ENCODE peak calls at places on chromosomes 7 and 10, in four cellular contexts. D is germinal center, W is bronchial epithelial cell, B is Right ventricle myocardium inferior. M is an unnamed sample.

GRCh38 chr7:37759519-37759918 is 76.0 kb downstream of the GPR141 start:
- DNase-seq in D (no peak), W (no peak), B (no peak), M (no peak)

GRCh38 chr10:117439243-117439912 is 64.1 kb upstream of the PDZD8 start:
- DNase-seq in D (no peak), W (peak), B (no peak), M (no peak)

GRCh38 chr7:78134256-78134655 is 335.7 kb downstream of the PHTF2 start:
- DNase-seq in D (peak), W (peak), B (no peak), M (peak)

GRCh38 chr7:64618785-64619456 is 47.0 kb upstream of the ZNF107 start:
- DNase-seq in D (no peak), W (peak), B (no peak), M (no peak)

GRCh38 chr10:6770846-6771245 is 190.8 kb upstream of the PRKCQ start:
- DNase-seq in D (no peak), W (no peak), B (no peak), M (no peak)

GRCh38 chr7:109751241-109751640 is 1181.6 kb downstream of the DNAJB9 start:
- DNase-seq in D (no peak), W (peak), B (no peak), M (no peak)

GRCh38 chr10:34320265-34320664 is 494.8 kb downstream of the PARD3 start:
- DNase-seq in D (no peak), W (no peak), B (no peak), M (no peak)

GRCh38 chr7:136741941-136742340 is 126.5 kb upstream of the CHRM2 start:
- DNase-seq in D (no peak), W (peak), B (no peak), M (no peak)

GRCh38 chr10:119026301-119027110 is 3.0 kb upstream of the NANOS1 start:
- DNase-seq in D (no peak), W (no peak), B (no peak), M (no peak)

GRCh38 chr7:16055263-16055976 is 365.9 kb downstream of the CRPPA start:
- DNase-seq in D (no peak), W (no peak), B (no peak), M (no peak)

GRCh38 chr10:69494626-69495558 is 43.6 kb downstream of the TSPAN15 start:
- DNase-seq in D (no peak), W (no peak), B (no peak), M (no peak)

GRCh38 chr7:52863667-52864066 is 171.8 kb upstream of the POM121L12 start:
- DNase-seq in D (no peak), W (no peak), B (no peak), M (no peak)

GRCh38 chr7:135281363-135281949 is 47.8 kb downstream of the STRA8 start:
- DNase-seq in D (peak), W (peak), B (no peak), M (peak)

GRCh38 chr7:101902680-101903504 is 85.5 kb downstream of the CUX1 start:
- DNase-seq in D (no peak), W (no peak), B (no peak), M (no peak)

GRCh38 chr10:75410135-75410787 is 8.7 kb upstream of the ZNF503 start:
- DNase-seq in D (no peak), W (peak), B (no peak), M (no peak)

GRCh38 chr7:44291066-44291732 is 34.2 kb downstream of the CAMK2B start:
- DNase-seq in D (no peak), W (no peak), B (peak), M (no peak)

GRCh38 chr10:132521041-132521465 is 16.5 kb upstream of the INPP5A start:
- DNase-seq in D (no peak), W (no peak), B (no peak), M (no peak)

GRCh38 chr7:66778201-66778600 is 37.7 kb downstream of the RABGEF1 start:
- DNase-seq in D (no peak), W (no peak), B (no peak), M (no peak)

GRCh38 chr10:16867556-16867955 is 50.3 kb upstream of the RSU1 start:
- DNase-seq in D (no peak), W (no peak), B (no peak), M (no peak)

GRCh38 chr7:83931968-83932367 is 262.6 kb downstream of the SEMA3A start:
- DNase-seq in D (no peak), W (no peak), B (no peak), M (no peak)

GRCh38 chr10:130042386-130042785 is 68.2 kb downstream of the C10orf143 start:
- DNase-seq in D (no peak), W (no peak), B (no peak), M (no peak)

GRCh38 chr10:3624367-3624766 is 160.6 kb downstream of the KLF6 start:
- DNase-seq in D (no peak), W (peak), B (no peak), M (no peak)

GRCh38 chr10:5305374-5305773 is 59.4 kb upstream of the UCN3 start:
- DNase-seq in D (no peak), W (no peak), B (no peak), M (no peak)

GRCh38 chr10:49781247-49781646 is 19.1 kb upstream of the OGDHL start:
- DNase-seq in D (no peak), W (peak), B (no peak), M (no peak)

GRCh38 chr10:69898524-69898923 is 96.8 kb downstream of the COL13A1 start:
- DNase-seq in D (no peak), W (no peak), B (no peak), M (no peak)

GRCh38 chr10:7426349-7426748 is 15.5 kb upstream of the SFMBT2 start:
- DNase-seq in D (no peak), W (no peak), B (no peak), M (no peak)

GRCh38 chr10:49353026-49353894 is 42.6 kb downstream of the DRGX start:
- DNase-seq in D (no peak), W (no peak), B (no peak), M (no peak)

GRCh38 chr7:55540226-55540858 is 32.0 kb downstream of the VOPP1 start:
- DNase-seq in D (no peak), W (no peak), B (no peak), M (no peak)

GRCh38 chr7:73904219-73905136 is 43.5 kb downstream of the TMEM270 start:
- DNase-seq in D (no peak), W (no peak), B (no peak), M (no peak)

GRCh38 chr7:66779669-66780408 is 39.3 kb downstream of the RABGEF1 start:
- DNase-seq in D (no peak), W (peak), B (no peak), M (no peak)

GRCh38 chr7:21767300-21767900 is 178.3 kb downstream of the CDCA7L start:
- DNase-seq in D (peak), W (peak), B (no peak), M (peak)

GRCh38 chr10:48750991-48751390 is 66.3 kb downstream of the WDFY4 start:
- DNase-seq in D (no peak), W (no peak), B (no peak), M (no peak)

M was measured in GM13976.